ENCODE peak calls at places on chromosomes 1 and 21, in ten cellular contexts. One of them, this sample, is unnamed.

GRCh38 chr1:245085508-245086095 is 69.2 kb upstream of the KIF26B start:
- DNase-seq in PC-3: peak; percentile 75
- DNase-seq in fibroblast of mammary gland: peak; percentile 97
- DNase-seq in CD8-positive, alpha-beta T cell: no peak
- DNase-seq in nephron progenitor cell: no peak
- DNase-seq in AG09319: peak; percentile 77
- DNase-seq in fibroblast of lung: peak; percentile 95
- DNase-seq in lung: peak; percentile 36
- DNase-seq in Calu3: no peak
- DNase-seq in H1: no peak
- DNase-seq in this sample: no peak

GRCh38 chr21:40730051-40730760 is 116.8 kb downstream of the DSCAM start:
- DNase-seq in fibroblast of lung: no peak
- DNase-seq in H1: no peak
- DNase-seq in AG09319: no peak
- DNase-seq in Calu3: no peak
- DNase-seq in nephron progenitor cell: no peak
- DNase-seq in fibroblast of mammary gland: no peak
- DNase-seq in lung: no peak
- DNase-seq in PC-3: no peak
- DNase-seq in CD8-positive, alpha-beta T cell: no peak
- DNase-seq in this sample: no peak

GRCh38 chr1:43258370-43258769 is 11.4 kb upstream of the TMEM125 start:
- DNase-seq in CD8-positive, alpha-beta T cell: no peak
- DNase-seq in nephron progenitor cell: no peak
- DNase-seq in H1: no peak
- DNase-seq in fibroblast of lung: no peak
- DNase-seq in fibroblast of mammary gland: no peak
- DNase-seq in lung: no peak
- DNase-seq in PC-3: no peak
- DNase-seq in Calu3: no peak
- DNase-seq in AG09319: no peak
- DNase-seq in this sample: no peak

GRCh38 chr21:45164838-45165237 is 90.5 kb downstream of the ADARB1 start:
- DNase-seq in PC-3: no peak
- DNase-seq in fibroblast of mammary gland: no peak
- DNase-seq in AG09319: no peak
- DNase-seq in H1: no peak
- DNase-seq in nephron progenitor cell: no peak
- DNase-seq in CD8-positive, alpha-beta T cell: no peak
- DNase-seq in Calu3: no peak
- DNase-seq in fibroblast of lung: no peak
- DNase-seq in lung: no peak
- DNase-seq in this sample: no peak

GRCh38 chr1:25033828-25034451 is 103.9 kb upstream of the RUNX3 start:
- DNase-seq in CD8-positive, alpha-beta T cell: no peak
- DNase-seq in fibroblast of mammary gland: no peak
- DNase-seq in Calu3: no peak
- DNase-seq in AG09319: no peak
- DNase-seq in lung: peak; percentile 55
- DNase-seq in nephron progenitor cell: no peak
- DNase-seq in PC-3: no peak
- DNase-seq in fibroblast of lung: no peak
- DNase-seq in H1: no peak
- DNase-seq in this sample: no peak

GRCh38 chr21:28485301-28486022 is 507.2 kb downstream of the LTN1 start:
- DNase-seq in CD8-positive, alpha-beta T cell: no peak
- DNase-seq in nephron progenitor cell: no peak
- DNase-seq in fibroblast of mammary gland: peak; percentile 93
- DNase-seq in lung: no peak
- DNase-seq in Calu3: no peak
- DNase-seq in fibroblast of lung: peak; percentile 84
- DNase-seq in AG09319: no peak
- DNase-seq in H1: no peak
- DNase-seq in PC-3: peak; percentile 41
- DNase-seq in this sample: no peak

GRCh38 chr1:159175571-159175970 is 4.2 kb downstream of the CADM3 start:
- DNase-seq in nephron progenitor cell: no peak
- DNase-seq in CD8-positive, alpha-beta T cell: no peak
- DNase-seq in lung: no peak
- DNase-seq in AG09319: no peak
- DNase-seq in fibroblast of mammary gland: no peak
- DNase-seq in H1: no peak
- DNase-seq in Calu3: no peak
- DNase-seq in fibroblast of lung: no peak
- DNase-seq in PC-3: no peak
- DNase-seq in this sample: no peak

GRCh38 chr1:167373398-167373797 is 144.9 kb downstream of the CD247 start:
- DNase-seq in PC-3: no peak
- DNase-seq in nephron progenitor cell: no peak
- DNase-seq in Calu3: no peak
- DNase-seq in CD8-positive, alpha-beta T cell: no peak
- DNase-seq in fibroblast of mammary gland: peak; percentile 69
- DNase-seq in AG09319: peak; percentile 34
- DNase-seq in fibroblast of lung: peak; percentile 68
- DNase-seq in H1: no peak
- DNase-seq in lung: no peak
- DNase-seq in this sample: no peak

GRCh38 chr1:35571263-35571662 is 1.9 kb upstream of the TFAP2E start:
- DNase-seq in fibroblast of mammary gland: no peak
- DNase-seq in fibroblast of lung: no peak
- DNase-seq in H1: no peak
- DNase-seq in AG09319: no peak
- DNase-seq in PC-3: no peak
- DNase-seq in CD8-positive, alpha-beta T cell: no peak
- DNase-seq in Calu3: no peak
- DNase-seq in nephron progenitor cell: no peak
- DNase-seq in lung: no peak
- DNase-seq in this sample: no peak

GRCh38 chr1:63230722-63231121 is 91.6 kb upstream of the FOXD3 start:
- DNase-seq in H1: no peak
- DNase-seq in fibroblast of mammary gland: no peak
- DNase-seq in PC-3: no peak
- DNase-seq in lung: no peak
- DNase-seq in AG09319: no peak
- DNase-seq in CD8-positive, alpha-beta T cell: no peak
- DNase-seq in Calu3: no peak
- DNase-seq in nephron progenitor cell: no peak
- DNase-seq in fibroblast of lung: no peak
- DNase-seq in this sample: no peak

GRCh38 chr1:59041878-59042277 is 255.0 kb upstream of the FGGY start:
- DNase-seq in AG09319: no peak
- DNase-seq in fibroblast of lung: peak; percentile 37
- DNase-seq in CD8-positive, alpha-beta T cell: no peak
- DNase-seq in fibroblast of mammary gland: peak; percentile 76
- DNase-seq in PC-3: no peak
- DNase-seq in nephron progenitor cell: no peak
- DNase-seq in H1: no peak
- DNase-seq in Calu3: no peak
- DNase-seq in lung: no peak
- DNase-seq in this sample: no peak
- TF ChIP-seq CTCF in AG09319: no peak
- TF ChIP-seq CTCF in fibroblast of lung: no peak
- TF ChIP-seq CTCF in CD8-positive, alpha-beta T cell: no peak
- TF ChIP-seq CTCF in fibroblast of mammary gland: no peak
- TF ChIP-seq CTCF in PC-3: no peak
- TF ChIP-seq CTCF in nephron progenitor cell: no peak
- TF ChIP-seq CTCF in H1: no peak
- TF ChIP-seq CTCF in Calu3: no peak
- TF ChIP-seq CTCF in lung: no peak
- TF ChIP-seq CTCF in this sample: no peak

GRCh38 chr1:179708434-179709195 is 34.5 kb upstream of the FAM163A start:
- DNase-seq in AG09319: no peak
- DNase-seq in CD8-positive, alpha-beta T cell: no peak
- DNase-seq in fibroblast of lung: no peak
- DNase-seq in lung: no peak
- DNase-seq in nephron progenitor cell: no peak
- DNase-seq in Calu3: no peak
- DNase-seq in fibroblast of mammary gland: no peak
- DNase-seq in PC-3: no peak
- DNase-seq in H1: no peak
- DNase-seq in this sample: no peak
- TF ChIP-seq CTCF in AG09319: no peak
- TF ChIP-seq CTCF in CD8-positive, alpha-beta T cell: no peak
- TF ChIP-seq CTCF in fibroblast of lung: no peak
- TF ChIP-seq CTCF in lung: no peak
- TF ChIP-seq CTCF in nephron progenitor cell: no peak
- TF ChIP-seq CTCF in Calu3: no peak
- TF ChIP-seq CTCF in fibroblast of mammary gland: no peak
- TF ChIP-seq CTCF in PC-3: no peak
- TF ChIP-seq CTCF in H1: no peak
- TF ChIP-seq CTCF in this sample: no peak

GRCh38 chr1:160656737-160657476 is 10.1 kb upstream of the SLAMF1 start:
- DNase-seq in nephron progenitor cell: no peak
- DNase-seq in fibroblast of lung: no peak
- DNase-seq in AG09319: no peak
- DNase-seq in fibroblast of mammary gland: no peak
- DNase-seq in H1: no peak
- DNase-seq in PC-3: no peak
- DNase-seq in Calu3: no peak
- DNase-seq in lung: no peak
- DNase-seq in CD8-positive, alpha-beta T cell: no peak
- DNase-seq in this sample: no peak

GRCh38 chr1:160651428-160652064 is 4.7 kb upstream of the SLAMF1 start:
- DNase-seq in CD8-positive, alpha-beta T cell: no peak
- DNase-seq in AG09319: no peak
- DNase-seq in fibroblast of mammary gland: no peak
- DNase-seq in PC-3: no peak
- DNase-seq in lung: no peak
- DNase-seq in Calu3: no peak
- DNase-seq in fibroblast of lung: no peak
- DNase-seq in nephron progenitor cell: no peak
- DNase-seq in H1: no peak
- DNase-seq in this sample: no peak

GRCh38 chr1:160657477-160657820 is 10.6 kb upstream of the SLAMF1 start:
- DNase-seq in lung: no peak
- DNase-seq in PC-3: no peak
- DNase-seq in Calu3: no peak
- DNase-seq in fibroblast of mammary gland: no peak
- DNase-seq in AG09319: no peak
- DNase-seq in nephron progenitor cell: no peak
- DNase-seq in CD8-positive, alpha-beta T cell: no peak
- DNase-seq in fibroblast of lung: no peak
- DNase-seq in H1: no peak
- DNase-seq in this sample: no peak

GRCh38 chr1:160652924-160653619 is 6.2 kb upstream of the SLAMF1 start:
- DNase-seq in fibroblast of lung: no peak
- DNase-seq in Calu3: no peak
- DNase-seq in lung: no peak
- DNase-seq in fibroblast of mammary gland: no peak
- DNase-seq in AG09319: no peak
- DNase-seq in nephron progenitor cell: no peak
- DNase-seq in PC-3: no peak
- DNase-seq in CD8-positive, alpha-beta T cell: no peak
- DNase-seq in H1: no peak
- DNase-seq in this sample: no peak

GRCh38 chr1:160653620-160654016 is 6.8 kb upstream of the SLAMF1 start:
- DNase-seq in H1: no peak
- DNase-seq in PC-3: no peak
- DNase-seq in fibroblast of mammary gland: no peak
- DNase-seq in fibroblast of lung: no peak
- DNase-seq in Calu3: no peak
- DNase-seq in lung: no peak
- DNase-seq in nephron progenitor cell: no peak
- DNase-seq in CD8-positive, alpha-beta T cell: no peak
- DNase-seq in AG09319: no peak
- DNase-seq in this sample: no peak
- TF ChIP-seq CTCF in H1: no peak
- TF ChIP-seq CTCF in PC-3: no peak
- TF ChIP-seq CTCF in fibroblast of mammary gland: no peak
- TF ChIP-seq CTCF in fibroblast of lung: no peak
- TF ChIP-seq CTCF in Calu3: no peak
- TF ChIP-seq CTCF in lung: no peak
- TF ChIP-seq CTCF in nephron progenitor cell: no peak
- TF ChIP-seq CTCF in CD8-positive, alpha-beta T cell: no peak
- TF ChIP-seq CTCF in AG09319: no peak
- TF ChIP-seq CTCF in this sample: no peak

DNA sequence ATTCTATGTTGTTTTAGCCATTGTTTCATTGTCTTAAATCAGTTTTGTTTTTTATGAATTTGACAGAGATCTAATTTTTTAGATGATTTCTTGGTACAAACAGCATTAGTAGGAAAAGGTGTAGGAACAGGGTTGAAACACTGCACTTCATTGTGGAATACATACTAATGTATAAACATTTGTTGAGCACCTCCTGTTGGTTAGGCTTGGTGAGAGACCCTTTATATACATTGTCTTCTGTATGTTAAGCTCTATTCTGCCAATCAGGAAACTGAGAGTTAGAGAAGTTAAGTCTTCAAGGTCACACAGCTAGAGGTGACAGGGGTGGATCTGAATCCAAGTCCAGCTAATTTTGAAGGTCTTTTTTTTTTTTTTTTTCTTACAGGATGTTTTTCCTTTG is 192.7 kb downstream of the VPS13D start:
- DNase-seq in CD8-positive, alpha-beta T cell: no peak
- DNase-seq in nephron progenitor cell: no peak
- DNase-seq in fibroblast of mammary gland: no peak
- DNase-seq in Calu3: no peak
- DNase-seq in fibroblast of lung: no peak
- DNase-seq in PC-3: no peak
- DNase-seq in lung: no peak
- DNase-seq in AG09319: no peak
- DNase-seq in H1: no peak
- DNase-seq in this sample: no peak
- TF ChIP-seq CTCF in CD8-positive, alpha-beta T cell: no peak
- TF ChIP-seq CTCF in nephron progenitor cell: no peak
- TF ChIP-seq CTCF in fibroblast of mammary gland: no peak
- TF ChIP-seq CTCF in Calu3: no peak
- TF ChIP-seq CTCF in fibroblast of lung: no peak
- TF ChIP-seq CTCF in PC-3: peak; percentile 35
- TF ChIP-seq CTCF in lung: no peak
- TF ChIP-seq CTCF in AG09319: no peak
- TF ChIP-seq CTCF in H1: no peak
- TF ChIP-seq CTCF in this sample: no peak

DNA sequence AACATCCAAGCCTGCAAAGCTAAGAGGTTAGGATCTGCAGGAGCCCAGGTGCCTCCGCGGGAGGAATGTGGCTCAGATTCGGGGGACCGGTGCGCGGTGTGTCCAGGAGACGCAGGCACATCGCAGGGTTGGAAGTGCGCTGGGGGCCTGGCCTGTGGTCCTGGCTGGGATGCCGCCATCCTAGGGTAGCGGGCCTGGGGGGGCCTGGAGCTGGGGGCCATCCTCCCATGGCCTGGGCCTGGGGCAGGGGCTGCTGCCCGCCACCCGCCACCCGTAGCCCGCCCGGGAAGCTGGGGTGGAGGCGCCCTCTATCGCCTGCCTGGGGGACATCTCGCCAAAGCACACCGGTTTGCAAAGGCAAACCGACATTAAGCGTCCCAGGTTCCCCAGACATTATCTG is 170.6 kb upstream of the ARHGEF16 start:
- DNase-seq in lung: peak; percentile 38
- DNase-seq in CD8-positive, alpha-beta T cell: no peak
- DNase-seq in fibroblast of mammary gland: no peak
- DNase-seq in Calu3: peak; percentile 39
- DNase-seq in H1: peak; percentile 88
- DNase-seq in AG09319: no peak
- DNase-seq in PC-3: peak; percentile 20
- DNase-seq in nephron progenitor cell: peak; percentile 71
- DNase-seq in fibroblast of lung: peak; percentile 4
- DNase-seq in this sample: no peak
- TF ChIP-seq CTCF in lung: peak; percentile 27
- TF ChIP-seq CTCF in CD8-positive, alpha-beta T cell: no peak
- TF ChIP-seq CTCF in fibroblast of mammary gland: peak; percentile 41
- TF ChIP-seq CTCF in Calu3: peak; percentile 35
- TF ChIP-seq CTCF in H1: peak; percentile 75
- TF ChIP-seq CTCF in AG09319: peak; percentile 63
- TF ChIP-seq CTCF in PC-3: peak; percentile 75
- TF ChIP-seq CTCF in nephron progenitor cell: peak; percentile 71
- TF ChIP-seq CTCF in fibroblast of lung: peak; percentile 48
- TF ChIP-seq CTCF in this sample: peak; percentile 86

GRCh38 chr1:109687641-109688499 is at the start of gene GSTM1:
- DNase-seq in AG09319: no peak
- DNase-seq in fibroblast of lung: peak; percentile 78
- DNase-seq in lung: no peak
- DNase-seq in fibroblast of mammary gland: peak; percentile 60
- DNase-seq in Calu3: peak; percentile 69
- DNase-seq in nephron progenitor cell: peak; percentile 69
- DNase-seq in CD8-positive, alpha-beta T cell: no peak
- DNase-seq in H1: peak; percentile 89
- DNase-seq in PC-3: no peak
- DNase-seq in this sample: peak; percentile 69
- TF ChIP-seq CTCF in AG09319: no peak
- TF ChIP-seq CTCF in fibroblast of lung: peak; percentile 24
- TF ChIP-seq CTCF in lung: peak; percentile 55
- TF ChIP-seq CTCF in fibroblast of mammary gland: peak; percentile 21
- TF ChIP-seq CTCF in Calu3: no peak
- TF ChIP-seq CTCF in nephron progenitor cell: no peak
- TF ChIP-seq CTCF in CD8-positive, alpha-beta T cell: no peak
- TF ChIP-seq CTCF in H1: peak; percentile 56
- TF ChIP-seq CTCF in PC-3: no peak
- TF ChIP-seq CTCF in this sample: no peak